ENCODE peak calls at places on chromosome 20, in eight cellular contexts. P, U, K, T, M, D, J and O are unnamed samples.

GRCh38 chr20:33568378-33569289 is 78.7 kb downstream of the CBFA2T2 start:
- DNase-seq in P (no peak), U (no peak), K (no peak), T (no peak), M (no peak), D (no peak), J (peak; percentile 93), O (no peak)

GRCh38 chr20:36624068-36624813 is 18.7 kb downstream of the RAB5IF start:
- DNase-seq in P (no peak), U (no peak), K (no peak), T (no peak), M (no peak), D (no peak), J (no peak), O (no peak)

GRCh38 chr20:19968488-19969073 is 48.6 kb upstream of the NAA20 start:
- DNase-seq in P (no peak), U (no peak), K (no peak), T (no peak), M (no peak), D (peak; percentile 55), J (no peak), O (peak; percentile 27)

GRCh38 chr20:48180039-48180438 is 394.8 kb upstream of the SULF2 start:
- DNase-seq in P (no peak), U (no peak), K (no peak), T (no peak), M (peak; percentile 76), D (peak; percentile 42), J (no peak), O (peak; percentile 68)

GRCh38 chr20:11448554-11448953 is 469.1 kb upstream of the BTBD3 start:
- DNase-seq in P (no peak), U (no peak), K (no peak), T (no peak), M (no peak), D (no peak), J (no peak), O (no peak)

GRCh38 chr20:18587665-18588553 is at the start of gene DTD1:
- DNase-seq in P (peak; percentile 57), U (peak; percentile 63), K (no peak), T (peak; percentile 86), M (peak; percentile 80), D (peak; percentile 79), J (peak; percentile 92), O (peak; percentile 89)

GRCh38 chr20:1417273-1417672 is 24.4 kb upstream of the FKBP1A start:
- DNase-seq in P (no peak), U (no peak), K (no peak), T (no peak), M (no peak), D (peak; percentile 97), J (no peak), O (peak; percentile 51)

GRCh38 chr20:1909097-1909496 is 13.9 kb downstream of the SIRPA start:
- DNase-seq in P (no peak), U (no peak), K (no peak), T (no peak), M (no peak), D (no peak), J (peak; percentile 36), O (no peak)

GRCh38 chr20:6501061-6501460 is 266.4 kb upstream of the BMP2 start:
- DNase-seq in P (no peak), U (peak; percentile 16), K (no peak), T (no peak), M (no peak), D (peak; percentile 94), J (no peak), O (peak; percentile 97)

GRCh38 chr20:49850463-49851233 is 38.0 kb downstream of the SLC9A8 start:
- DNase-seq in P (no peak), U (no peak), K (no peak), T (no peak), M (no peak), D (peak; percentile 16), J (no peak), O (no peak)

GRCh38 chr20:53940883-53941546 is 129.4 kb downstream of the BCAS1 start:
- DNase-seq in P (no peak), U (no peak), K (peak; percentile 64), T (no peak), M (peak; percentile 19), D (peak; percentile 83), J (peak; percentile 51), O (no peak)

GRCh38 chr20:41443667-41444066 is 77.0 kb upstream of the EMILIN3 start:
- DNase-seq in P (no peak), U (no peak), K (no peak), T (no peak), M (no peak), D (no peak), J (no peak), O (no peak)

GRCh38 chr20:33909331-33909921 is 84.3 kb upstream of the RALY start:
- DNase-seq in P (no peak), U (peak; percentile 84), K (peak; percentile 80), T (no peak), M (peak; percentile 23), D (peak; percentile 56), J (no peak), O (peak; percentile 52)

GRCh38 chr20:8094415-8094818 is 37.6 kb upstream of the PLCB1 start:
- DNase-seq in P (no peak), U (no peak), K (no peak), T (no peak), M (no peak), D (no peak), J (no peak), O (peak; percentile 77)

GRCh38 chr20:17859002-17859615 is 109.5 kb downstream of the SNX5 start:
- DNase-seq in P (peak; percentile 45), U (no peak), K (no peak), T (peak; percentile 23), M (no peak), D (no peak), J (no peak), O (no peak)

GRCh38 chr20:63125893-63126601 is 89.9 kb downstream of the YTHDF1 start:
- DNase-seq in P (no peak), U (no peak), K (no peak), T (no peak), M (no peak), D (no peak), J (no peak), O (no peak)

GRCh38 chr20:23086056-23086551 is at the start of gene CD93:
- DNase-seq in P (no peak), U (no peak), K (no peak), T (peak; percentile 45), M (no peak), D (no peak), J (no peak), O (no peak)

GRCh38 chr20:13396036-13396435 is 175.0 kb downstream of the ISM1 start:
- DNase-seq in P (no peak), U (no peak), K (peak; percentile 75), T (no peak), M (no peak), D (no peak), J (no peak), O (no peak)

GRCh38 chr20:50517817-50518154 is 7.6 kb downstream of the PTPN1 start:
- DNase-seq in P (no peak), U (no peak), K (no peak), T (no peak), M (no peak), D (no peak), J (no peak), O (no peak)

GRCh38 chr20:7723284-7723683 is 217.0 kb downstream of the HAO1 start:
- DNase-seq in P (no peak), U (no peak), K (no peak), T (no peak), M (no peak), D (peak; percentile 72), J (no peak), O (peak; percentile 78)

GRCh38 chr20:36331182-36331581 is 25.0 kb downstream of the DLGAP4 start:
- DNase-seq in P (no peak), U (no peak), K (no peak), T (no peak), M (no peak), D (no peak), J (no peak), O (no peak)

DNA sequence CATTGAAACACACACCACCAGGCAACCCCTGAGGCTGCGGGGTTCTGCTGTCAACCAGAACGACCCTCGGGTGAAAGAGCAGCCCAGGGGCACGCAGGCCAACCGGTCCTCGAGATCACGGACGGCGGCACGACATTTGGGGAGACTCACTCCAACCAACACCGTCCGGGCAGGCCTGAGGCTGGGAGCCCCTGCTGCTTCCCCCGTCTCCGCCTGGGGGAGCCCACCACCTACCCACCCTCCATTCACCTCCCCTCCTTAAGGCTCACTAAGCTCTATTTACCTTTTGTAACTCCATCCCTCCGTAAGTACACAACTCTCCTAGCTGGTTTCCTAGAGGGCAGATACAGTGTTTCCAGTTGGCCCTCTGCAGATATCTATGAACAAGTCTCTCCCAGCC is 971.3 kb upstream of the DEFB115 start:
- DNase-seq in P (no peak), U (no peak), K (no peak), T (no peak), M (no peak), D (no peak), J (no peak), O (no peak)
- TF ChIP-seq CTCF in P (no peak), U (no peak), K (no peak), T (no peak), M (no peak), D (no peak), J (no peak), O (no peak)

GRCh38 chr20:59596690-59597089 is 7.7 kb upstream of the PHACTR3 start:
- DNase-seq in P (no peak), U (no peak), K (no peak), T (no peak), M (no peak), D (no peak), J (no peak), O (no peak)

GRCh38 chr20:59597240-59597639 is 7.1 kb upstream of the PHACTR3 start:
- DNase-seq in P (no peak), U (no peak), K (no peak), T (no peak), M (no peak), D (no peak), J (no peak), O (no peak)

GRCh38 chr20:59600472-59600871 is 3.9 kb upstream of the PHACTR3 start:
- DNase-seq in P (no peak), U (no peak), K (no peak), T (no peak), M (no peak), D (no peak), J (no peak), O (no peak)

GRCh38 chr20:59599941-59600340 is 4.4 kb upstream of the PHACTR3 start:
- DNase-seq in P (no peak), U (no peak), K (no peak), T (no peak), M (no peak), D (no peak), J (no peak), O (no peak)

GRCh38 chr20:59598625-59599310 is 5.6 kb upstream of the PHACTR3 start:
- DNase-seq in P (peak; percentile 8), U (no peak), K (no peak), T (no peak), M (peak; percentile 71), D (peak; percentile 8), J (peak; percentile 52), O (peak; percentile 53)
- TF ChIP-seq CTCF in P (peak; percentile 90), U (peak; percentile 60), K (peak; percentile 74), T (peak; percentile 59), M (peak; percentile 74), D (peak; percentile 86), J (peak; percentile 86), O (peak; percentile 79)

GRCh38 chr20:44648579-44648978 is 2.9 kb downstream of the ADA start:
- DNase-seq in P (no peak), U (no peak), K (no peak), T (no peak), M (no peak), D (no peak), J (peak; percentile 48), O (no peak)
- TF ChIP-seq CTCF in P (no peak), U (peak; percentile 16), K (no peak), T (no peak), M (no peak), D (no peak), J (peak; percentile 12), O (no peak)

GRCh38 chr20:38175221-38176030 is 10.4 kb upstream of the TGM2 start:
- DNase-seq in P (no peak), U (no peak), K (no peak), T (no peak), M (no peak), D (no peak), J (peak; percentile 62), O (no peak)
- TF ChIP-seq CTCF in P (no peak), U (no peak), K (no peak), T (no peak), M (no peak), D (no peak), J (peak; percentile 27), O (no peak)